ENCODE peak calls at places on chromosomes 12 and 14, in six cellular contexts. One of them, this sample, is unnamed.

GRCh38 chr12:41014643-41015020 is 173.5 kb upstream of the PDZRN4 start:
- DNase-seq in right lobe of liver: no peak
- DNase-seq in tibial artery: no peak
- DNase-seq in left ventricle myocardium inferior: no peak
- DNase-seq in A549: peak; percentile 3
- DNase-seq in uterus: no peak
- DNase-seq in this sample: no peak

GRCh38 chr12:19605720-19606119 is 166.4 kb downstream of the AEBP2 start:
- DNase-seq in right lobe of liver: no peak
- DNase-seq in tibial artery: no peak
- DNase-seq in left ventricle myocardium inferior: no peak
- DNase-seq in A549: no peak
- DNase-seq in uterus: no peak
- DNase-seq in this sample: no peak

GRCh38 chr12:103571286-103571685 is 15.8 kb upstream of the STAB2 start:
- DNase-seq in right lobe of liver: no peak
- DNase-seq in tibial artery: no peak
- DNase-seq in left ventricle myocardium inferior: peak; percentile 50
- DNase-seq in A549: no peak
- DNase-seq in uterus: no peak
- DNase-seq in this sample: peak; percentile 49

GRCh38 chr12:6632026-6632978 is 3.5 kb downstream of the LPAR5 start:
- DNase-seq in right lobe of liver: no peak
- DNase-seq in tibial artery: no peak
- DNase-seq in left ventricle myocardium inferior: no peak
- DNase-seq in A549: no peak
- DNase-seq in uterus: no peak
- DNase-seq in this sample: no peak

GRCh38 chr14:61547186-61548121 is 147.9 kb upstream of the HIF1A start:
- DNase-seq in right lobe of liver: no peak
- DNase-seq in tibial artery: peak; percentile 85
- DNase-seq in left ventricle myocardium inferior: no peak
- DNase-seq in A549: peak; percentile 62
- DNase-seq in uterus: no peak
- DNase-seq in this sample: no peak

GRCh38 chr14:22865424-22866215 is 5.9 kb upstream of the LRP10 start:
- DNase-seq in right lobe of liver: no peak
- DNase-seq in tibial artery: peak; percentile 10
- DNase-seq in left ventricle myocardium inferior: no peak
- DNase-seq in A549: no peak
- DNase-seq in uterus: no peak
- DNase-seq in this sample: no peak

GRCh38 chr14:96648506-96649326 is 146.5 kb downstream of the PAPOLA start:
- DNase-seq in right lobe of liver: no peak
- DNase-seq in tibial artery: no peak
- DNase-seq in left ventricle myocardium inferior: no peak
- DNase-seq in A549: no peak
- DNase-seq in uterus: no peak
- DNase-seq in this sample: no peak

GRCh38 chr14:37329189-37330001 is 131.7 kb downstream of the MIPOL1 start:
- DNase-seq in right lobe of liver: no peak
- DNase-seq in tibial artery: no peak
- DNase-seq in left ventricle myocardium inferior: no peak
- DNase-seq in A549: peak; percentile 3
- DNase-seq in uterus: no peak
- DNase-seq in this sample: no peak

GRCh38 chr12:30874455-30875313 is 51.9 kb upstream of the TSPAN11 start:
- DNase-seq in right lobe of liver: no peak
- DNase-seq in tibial artery: no peak
- DNase-seq in left ventricle myocardium inferior: peak; percentile 29
- DNase-seq in A549: no peak
- DNase-seq in uterus: no peak
- DNase-seq in this sample: peak; percentile 11

GRCh38 chr14:105427893-105428485 is 8.4 kb downstream of the MTA1 start:
- DNase-seq in right lobe of liver: no peak
- DNase-seq in tibial artery: no peak
- DNase-seq in left ventricle myocardium inferior: no peak
- DNase-seq in A549: no peak
- DNase-seq in uterus: no peak
- DNase-seq in this sample: no peak

GRCh38 chr12:72448089-72448488 is 175.9 kb downstream of the TRHDE start:
- DNase-seq in right lobe of liver: no peak
- DNase-seq in tibial artery: no peak
- DNase-seq in left ventricle myocardium inferior: no peak
- DNase-seq in A549: no peak
- DNase-seq in uterus: no peak
- DNase-seq in this sample: no peak

GRCh38 chr12:117985182-117985581 is 16.4 kb upstream of the KSR2 start:
- DNase-seq in right lobe of liver: no peak
- DNase-seq in tibial artery: no peak
- DNase-seq in left ventricle myocardium inferior: no peak
- DNase-seq in A549: no peak
- DNase-seq in uterus: no peak
- DNase-seq in this sample: no peak

GRCh38 chr14:93056166-93056839 is 59.4 kb downstream of the ITPK1 start:
- DNase-seq in right lobe of liver: no peak
- DNase-seq in tibial artery: no peak
- DNase-seq in left ventricle myocardium inferior: no peak
- DNase-seq in A549: no peak
- DNase-seq in uterus: no peak
- DNase-seq in this sample: no peak

GRCh38 chr14:76228138-76228537 is 76.4 kb downstream of the GPATCH2L start:
- DNase-seq in right lobe of liver: no peak
- DNase-seq in tibial artery: no peak
- DNase-seq in left ventricle myocardium inferior: no peak
- DNase-seq in A549: no peak
- DNase-seq in uterus: no peak
- DNase-seq in this sample: no peak

GRCh38 chr12:119266963-119267362 is 67.6 kb upstream of the CCDC60 start:
- DNase-seq in right lobe of liver: no peak
- DNase-seq in tibial artery: no peak
- DNase-seq in left ventricle myocardium inferior: no peak
- DNase-seq in A549: no peak
- DNase-seq in uterus: no peak
- DNase-seq in this sample: no peak

GRCh38 chr12:18799561-18799960 is 61.6 kb downstream of the CAPZA3 start:
- DNase-seq in right lobe of liver: no peak
- DNase-seq in tibial artery: no peak
- DNase-seq in left ventricle myocardium inferior: no peak
- DNase-seq in A549: no peak
- DNase-seq in uterus: no peak
- DNase-seq in this sample: no peak

GRCh38 chr14:27050195-27050594 is 452.4 kb upstream of the NOVA1 start:
- DNase-seq in right lobe of liver: no peak
- DNase-seq in tibial artery: no peak
- DNase-seq in left ventricle myocardium inferior: no peak
- DNase-seq in A549: no peak
- DNase-seq in uterus: no peak
- DNase-seq in this sample: no peak

GRCh38 chr12:105331805-105332251 is 1.3 kb downstream of the C12orf75 start:
- DNase-seq in right lobe of liver: no peak
- DNase-seq in tibial artery: no peak
- DNase-seq in left ventricle myocardium inferior: no peak
- DNase-seq in A549: no peak
- DNase-seq in uterus: no peak
- DNase-seq in this sample: no peak

GRCh38 chr14:100172811-100173210 is 13.4 kb upstream of the DEGS2 start:
- DNase-seq in right lobe of liver: no peak
- DNase-seq in tibial artery: no peak
- DNase-seq in left ventricle myocardium inferior: no peak
- DNase-seq in A549: no peak
- DNase-seq in uterus: no peak
- DNase-seq in this sample: no peak

GRCh38 chr14:75835156-75836141 is 146.3 kb downstream of the TGFB3 start:
- DNase-seq in right lobe of liver: no peak
- DNase-seq in tibial artery: no peak
- DNase-seq in left ventricle myocardium inferior: no peak
- DNase-seq in A549: no peak
- DNase-seq in uterus: no peak
- DNase-seq in this sample: no peak

GRCh38 chr14:105861985-105862465 is 335.6 kb downstream of the TMEM121 start:
- DNase-seq in right lobe of liver: no peak
- DNase-seq in tibial artery: peak; percentile 54
- DNase-seq in left ventricle myocardium inferior: peak; percentile 3
- DNase-seq in A549: no peak
- DNase-seq in uterus: no peak
- DNase-seq in this sample: no peak

GRCh38 chr12:66447643-66448042 is 145.3 kb downstream of the HELB start:
- DNase-seq in right lobe of liver: no peak
- DNase-seq in tibial artery: no peak
- DNase-seq in left ventricle myocardium inferior: no peak
- DNase-seq in A549: no peak
- DNase-seq in uterus: no peak
- DNase-seq in this sample: no peak

GRCh38 chr12:66449531-66449930 is 147.2 kb downstream of the HELB start:
- DNase-seq in right lobe of liver: no peak
- DNase-seq in tibial artery: no peak
- DNase-seq in left ventricle myocardium inferior: no peak
- DNase-seq in A549: no peak
- DNase-seq in uterus: no peak
- DNase-seq in this sample: no peak

GRCh38 chr12:66441905-66442559 is 139.7 kb downstream of the HELB start:
- DNase-seq in right lobe of liver: no peak
- DNase-seq in tibial artery: no peak
- DNase-seq in left ventricle myocardium inferior: no peak
- DNase-seq in A549: no peak
- DNase-seq in uterus: no peak
- DNase-seq in this sample: no peak

DNA sequence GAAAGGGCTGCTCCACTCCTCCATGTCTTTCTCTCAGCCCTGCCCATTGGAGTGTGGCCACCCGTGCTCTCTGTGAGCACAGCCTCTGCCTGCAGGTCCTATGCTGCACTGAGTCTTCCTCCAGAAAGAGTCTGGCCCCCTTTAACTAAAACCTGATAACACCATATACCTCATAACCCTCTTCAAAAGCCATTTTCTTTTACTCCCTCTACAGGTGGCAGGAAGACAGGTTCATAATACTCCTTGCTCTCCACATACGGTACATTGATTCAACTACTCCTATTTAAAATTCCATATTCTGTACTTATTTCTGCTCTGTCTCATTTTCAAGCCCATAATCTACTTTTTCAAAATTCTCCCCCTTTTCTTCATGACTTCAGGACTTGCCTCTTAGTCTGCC is 144.0 kb downstream of the HELB start:
- DNase-seq in right lobe of liver: no peak
- DNase-seq in tibial artery: no peak
- DNase-seq in left ventricle myocardium inferior: no peak
- DNase-seq in A549: no peak
- DNase-seq in uterus: no peak
- DNase-seq in this sample: no peak
- TF ChIP-seq CTCF in right lobe of liver: no peak
- TF ChIP-seq CTCF in tibial artery: no peak
- TF ChIP-seq CTCF in left ventricle myocardium inferior: no peak
- TF ChIP-seq CTCF in A549: no peak
- TF ChIP-seq CTCF in uterus: no peak
- TF ChIP-seq CTCF in this sample: no peak

GRCh38 chr12:13744566-13744965 is 236.8 kb downstream of the GRIN2B start:
- DNase-seq in right lobe of liver: no peak
- DNase-seq in tibial artery: no peak
- DNase-seq in left ventricle myocardium inferior: no peak
- DNase-seq in A549: no peak
- DNase-seq in uterus: no peak
- DNase-seq in this sample: no peak
- H3K4me1 ChIP-seq in right lobe of liver: no peaks in the 10 kb centered on the region
- H3K4me1 ChIP-seq in tibial artery: no peaks in the 10 kb centered on the region
- H3K4me1 ChIP-seq in left ventricle myocardium inferior: no peaks in the 10 kb centered on the region
- H3K4me1 ChIP-seq in A549: peaks cover 27% of the 10 kb centered on the region
- H3K4me1 ChIP-seq in uterus: no peaks in the 10 kb centered on the region
- H3K4me1 ChIP-seq in this sample: no peaks in the 10 kb centered on the region

GRCh38 chr12:94145231-94145979 is 3.0 kb upstream of the PLXNC1 start:
- DNase-seq in right lobe of liver: no peak
- DNase-seq in tibial artery: no peak
- DNase-seq in left ventricle myocardium inferior: no peak
- DNase-seq in A549: no peak
- DNase-seq in uterus: peak; percentile 29
- DNase-seq in this sample: no peak
- TF ChIP-seq CTCF in right lobe of liver: peak; percentile 47
- TF ChIP-seq CTCF in tibial artery: peak; percentile 25
- TF ChIP-seq CTCF in left ventricle myocardium inferior: peak; percentile 53
- TF ChIP-seq CTCF in A549: peak; percentile 45
- TF ChIP-seq CTCF in uterus: peak; percentile 47
- TF ChIP-seq CTCF in this sample: peak; percentile 40

GRCh38 chr14:90848944-90849731 is 32.9 kb upstream of the TTC7B start:
- DNase-seq in right lobe of liver: no peak
- DNase-seq in tibial artery: no peak
- DNase-seq in left ventricle myocardium inferior: no peak
- DNase-seq in A549: no peak
- DNase-seq in uterus: no peak
- DNase-seq in this sample: no peak

GRCh38 chr14:90844321-90844720 is 28.1 kb upstream of the TTC7B start:
- DNase-seq in right lobe of liver: no peak
- DNase-seq in tibial artery: no peak
- DNase-seq in left ventricle myocardium inferior: no peak
- DNase-seq in A549: no peak
- DNase-seq in uterus: no peak
- DNase-seq in this sample: no peak

GRCh38 chr14:90849787-90850444 is 33.7 kb upstream of the TTC7B start:
- DNase-seq in right lobe of liver: no peak
- DNase-seq in tibial artery: no peak
- DNase-seq in left ventricle myocardium inferior: no peak
- DNase-seq in A549: no peak
- DNase-seq in uterus: no peak
- DNase-seq in this sample: no peak

GRCh38 chr14:90842726-90843125 is 26.5 kb upstream of the TTC7B start:
- DNase-seq in right lobe of liver: no peak
- DNase-seq in tibial artery: peak; percentile 51
- DNase-seq in left ventricle myocardium inferior: no peak
- DNase-seq in A549: no peak
- DNase-seq in uterus: no peak
- DNase-seq in this sample: no peak

DNA sequence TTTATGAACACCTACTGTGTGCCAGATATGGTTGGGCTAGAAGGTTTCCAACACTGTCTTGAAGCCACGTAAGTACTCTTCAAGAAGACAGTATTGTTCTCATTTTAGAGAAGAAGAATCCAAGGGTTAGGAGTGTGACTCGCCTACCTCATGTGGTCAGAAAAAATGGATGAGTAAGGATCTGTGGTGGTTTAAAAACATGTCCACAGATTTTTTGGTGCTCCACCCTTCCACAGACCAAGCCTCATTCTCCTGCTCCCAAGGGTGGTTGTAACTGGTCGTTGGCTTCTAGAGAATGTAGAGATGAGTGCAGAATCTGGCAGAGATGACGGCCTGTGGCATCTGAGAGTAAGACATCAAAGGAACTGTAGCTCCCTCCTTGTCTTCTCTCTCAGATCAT is 30.3 kb upstream of the TTC7B start:
- DNase-seq in right lobe of liver: no peak
- DNase-seq in tibial artery: no peak
- DNase-seq in left ventricle myocardium inferior: no peak
- DNase-seq in A549: no peak
- DNase-seq in uterus: no peak
- DNase-seq in this sample: no peak
- H3K4me1 ChIP-seq in right lobe of liver: no peaks in the 10 kb centered on the region
- H3K4me1 ChIP-seq in tibial artery: no peaks in the 10 kb centered on the region
- H3K4me1 ChIP-seq in left ventricle myocardium inferior: peaks cover 18% of the 10 kb centered on the region
- H3K4me1 ChIP-seq in A549: peaks cover 3% of the 10 kb centered on the region
- H3K4me1 ChIP-seq in uterus: no peaks in the 10 kb centered on the region
- H3K4me1 ChIP-seq in this sample: peaks cover 29% of the 10 kb centered on the region

This sample was measured in heart right ventricle.